ENCODE peak calls at places on chromosomes 3 and 15, in seven cellular contexts. S is ovary, N is lung, K is iPS DF 6.9, I is Peyer's patch, L is right lobe of liver, B is heart left ventricle. X is an unnamed sample.

GRCh38 chr15:70783610-70784021 is 20.3 kb upstream of the UACA start:
- DNase-seq in S (no peak), N (no peak), K (no peak), I (no peak), L (no peak), B (no peak), X (no peak)

GRCh38 chr3:13040381-13041074 is 32.7 kb downstream of the IQSEC1 start:
- DNase-seq in S (no peak), N (no peak), K (no peak), I (peak; percentile 62), L (no peak), B (no peak), X (no peak)

GRCh38 chr15:34709866-34710265 is 44.9 kb downstream of the GJD2 start:
- DNase-seq in S (no peak), N (no peak), K (no peak), I (no peak), L (no peak), B (no peak), X (no peak)

GRCh38 chr15:39028069-39028468 is 463.5 kb upstream of the RASGRP1 start:
- DNase-seq in S (no peak), N (no peak), K (no peak), I (no peak), L (no peak), B (no peak), X (no peak)

GRCh38 chr3:188219147-188219546 is 65.2 kb downstream of the LPP start:
- DNase-seq in S (no peak), N (no peak), K (no peak), I (no peak), L (no peak), B (no peak), X (no peak)

GRCh38 chr3:2920103-2920502 is 190.1 kb downstream of the IL5RA start:
- DNase-seq in S (no peak), N (no peak), K (no peak), I (no peak), L (no peak), B (no peak), X (no peak)

GRCh38 chr3:67018105-67018788 is 20.1 kb downstream of the KBTBD8 start:
- DNase-seq in S (peak; percentile 16), N (no peak), K (no peak), I (peak; percentile 40), L (peak; percentile 22), B (peak; percentile 46), X (no peak)

GRCh38 chr3:136291302-136291701 is 41.2 kb downstream of the PCCB start:
- DNase-seq in S (no peak), N (no peak), K (no peak), I (no peak), L (no peak), B (no peak), X (no peak)

GRCh38 chr3:66722675-66723074 is 221.9 kb upstream of the LRIG1 start:
- DNase-seq in S (peak; percentile 81), N (no peak), K (no peak), I (no peak), L (no peak), B (peak; percentile 21), X (peak; percentile 65)

GRCh38 chr3:172203522-172204258 is 164.3 kb downstream of the FNDC3B start:
- DNase-seq in S (no peak), N (no peak), K (no peak), I (no peak), L (peak; percentile 40), B (no peak), X (no peak)

GRCh38 chr3:127501177-127501576 is 89.4 kb downstream of the TPRA1 start:
- DNase-seq in S (no peak), N (no peak), K (no peak), I (no peak), L (no peak), B (no peak), X (no peak)

GRCh38 chr3:23987376-23987775 is 42.3 kb downstream of the NR1D2 start:
- DNase-seq in S (no peak), N (no peak), K (no peak), I (no peak), L (no peak), B (no peak), X (no peak)

GRCh38 chr15:70726753-70727152 is 36.6 kb downstream of the UACA start:
- DNase-seq in S (no peak), N (no peak), K (no peak), I (no peak), L (no peak), B (no peak), X (no peak)

GRCh38 chr3:123791417-123791816 is 92.7 kb downstream of the MYLK start:
- DNase-seq in S (no peak), N (no peak), K (no peak), I (no peak), L (no peak), B (no peak), X (no peak)

GRCh38 chr15:62090988-62091387 is 24.2 kb downstream of the C2CD4A start:
- DNase-seq in S (no peak), N (no peak), K (no peak), I (no peak), L (no peak), B (no peak), X (no peak)

GRCh38 chr3:16841906-16842709 is 42.6 kb upstream of the PLCL2 start:
- DNase-seq in S (no peak), N (peak; percentile 42), K (no peak), I (peak; percentile 89), L (peak; percentile 47), B (peak; percentile 46), X (no peak)

GRCh38 chr15:50676799-50677483 is 9.7 kb downstream of the TRPM7 start:
- DNase-seq in S (no peak), N (no peak), K (no peak), I (no peak), L (no peak), B (no peak), X (no peak)

GRCh38 chr3:44067431-44067830 is 174.3 kb upstream of the TOPAZ1 start:
- DNase-seq in S (no peak), N (no peak), K (no peak), I (no peak), L (no peak), B (no peak), X (no peak)

GRCh38 chr3:179682681-179683080 is 29.8 kb downstream of the USP13 start:
- DNase-seq in S (no peak), N (no peak), K (no peak), I (no peak), L (no peak), B (no peak), X (no peak)
- H3K36me3 ChIP-seq in S (no peaks in the 10 kb centered on the region), N (peaks cover 3% of the 10 kb centered on the region), K (peaks cover 2% of the 10 kb centered on the region), I (no peaks in the 10 kb centered on the region), L (no peaks in the 10 kb centered on the region), B (no peaks in the 10 kb centered on the region), X (no peaks in the 10 kb centered on the region)

DNA sequence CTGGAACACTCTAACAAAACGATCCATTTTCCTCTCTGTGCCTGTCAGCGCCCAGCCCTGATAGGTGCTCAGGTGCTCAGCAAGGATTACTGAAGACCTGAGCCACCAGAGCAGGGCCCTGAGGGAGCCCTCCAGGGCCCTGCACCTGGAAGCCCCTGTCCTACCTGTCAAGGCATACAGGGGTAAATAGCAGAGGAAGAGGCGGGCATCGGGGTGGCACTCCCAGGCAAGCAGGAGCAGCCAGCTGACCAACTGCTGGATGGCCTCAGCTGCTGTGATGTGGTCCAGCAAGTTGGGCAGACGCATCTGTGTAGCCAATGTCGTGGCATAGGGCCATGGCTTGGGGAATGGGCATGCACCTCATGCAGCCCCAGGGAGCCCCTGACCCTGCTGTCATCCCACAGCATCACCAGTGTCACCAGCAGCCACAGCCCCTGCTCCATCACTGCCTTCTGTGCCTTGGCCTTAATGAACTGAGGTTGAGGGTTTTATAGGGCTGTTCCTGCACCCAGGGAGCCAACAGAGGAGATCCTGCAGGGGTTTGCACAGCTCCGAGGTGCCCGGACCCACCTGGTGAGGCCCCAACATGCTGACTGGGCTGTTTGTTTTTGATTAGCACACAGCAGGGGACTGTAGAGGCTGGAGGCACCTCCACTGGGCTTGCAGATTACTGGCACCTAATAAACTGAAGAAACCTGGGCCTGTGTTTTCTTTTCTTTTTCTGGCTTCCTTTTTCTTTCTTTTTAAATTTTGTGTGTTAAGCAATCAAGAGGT is 7.9 kb upstream of the WDR6 start:
- DNase-seq in S (no peak), N (no peak), K (no peak), I (no peak), L (no peak), B (no peak), X (no peak)
- H3K27ac ChIP-seq in S (no peak overlapping the region), N (no peak overlapping the region), K (no peak overlapping the region), I (no peak overlapping the region), L (no peak overlapping the region), B (no peak overlapping the region), X (no peak overlapping the region)

GRCh38 chr3:53884623-53885022 is 2.7 kb upstream of the ACTR8 start:
- DNase-seq in S (no peak), N (no peak), K (no peak), I (no peak), L (no peak), B (no peak), X (no peak)

GRCh38 chr3:53885239-53885638 is 3.3 kb upstream of the ACTR8 start:
- DNase-seq in S (no peak), N (no peak), K (no peak), I (no peak), L (no peak), B (no peak), X (no peak)

GRCh38 chr3:53883008-53883407 is 1.1 kb upstream of the ACTR8 start:
- DNase-seq in S (no peak), N (no peak), K (no peak), I (no peak), L (no peak), B (no peak), X (no peak)

GRCh38 chr3:53881691-53882593 is at the start of gene ACTR8:
- DNase-seq in S (peak; percentile 82), N (peak; percentile 86), K (peak; percentile 74), I (peak; percentile 81), L (peak; percentile 89), B (peak; percentile 92), X (peak; percentile 76)

GRCh38 chr3:53880396-53881345 is 1.3 kb downstream of the ACTR8 start:
- DNase-seq in S (no peak), N (no peak), K (no peak), I (no peak), L (no peak), B (no peak), X (no peak)
- H3K36me3 ChIP-seq in S (no peaks in the 10 kb centered on the region), N (peaks cover 22% of the 10 kb centered on the region), K (peaks cover 4% of the 10 kb centered on the region), I (no peaks in the 10 kb centered on the region), L (peaks cover 58% of the 10 kb centered on the region), B (peaks cover 34% of the 10 kb centered on the region), X (no peaks in the 10 kb centered on the region)

DNA sequence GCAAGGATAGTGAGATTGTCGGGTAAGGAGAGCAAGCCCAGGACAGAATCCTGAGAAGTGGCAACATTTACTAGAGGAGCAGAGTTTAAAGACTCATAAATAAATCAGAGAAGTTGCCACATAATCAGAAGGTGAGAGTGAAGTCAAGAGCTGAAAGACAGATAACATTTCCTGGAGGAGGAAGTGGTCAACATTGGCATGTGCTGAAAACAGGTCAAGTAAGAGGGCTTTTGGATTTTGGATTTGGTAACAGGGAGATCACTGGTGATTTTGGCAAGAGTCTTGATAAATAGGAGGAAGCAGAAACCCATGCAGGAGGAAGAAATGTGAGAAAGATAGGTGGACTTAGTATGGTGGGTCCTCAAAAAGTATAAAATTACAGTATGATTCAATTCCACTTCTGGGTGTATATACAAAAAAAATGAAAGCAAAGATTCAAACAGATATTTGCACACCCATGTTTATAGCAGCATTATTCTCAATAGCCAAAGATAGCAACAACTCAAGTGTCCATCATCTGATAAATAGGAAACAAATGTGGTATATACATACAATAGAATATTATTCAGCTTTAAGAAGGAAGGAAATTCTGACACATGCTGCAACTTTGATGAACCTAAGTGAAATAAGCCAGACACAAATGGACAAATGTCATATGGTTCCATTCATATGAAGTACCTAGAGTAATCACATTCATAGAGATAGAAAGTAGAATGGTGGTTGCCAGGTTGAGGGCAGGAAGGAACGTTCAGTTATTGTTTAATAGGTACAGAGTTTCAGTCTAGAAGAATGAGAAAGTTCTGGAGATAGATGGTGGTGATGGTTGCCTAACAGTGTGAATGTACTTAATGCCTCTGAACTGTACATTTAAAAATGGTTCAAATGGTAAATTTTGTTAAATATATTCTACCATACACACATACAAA is 27.3 kb upstream of the MBNL1 start:
- DNase-seq in S (no peak), N (no peak), K (no peak), I (no peak), L (no peak), B (no peak), X (no peak)
- H3K27ac ChIP-seq in S (no peak overlapping the region), N (no peak overlapping the region), K (no peak overlapping the region), I (peak overlapping the region; percentile 64), L (no peak overlapping the region), B (no peak overlapping the region), X (no peak overlapping the region)